ENCODE peak calls at places on chromosome 21, in ten cellular contexts. U, G, N, X, Q, R, Y, O, M and K are unnamed samples.

GRCh38 chr21:39700318-39700717 is 44.7 kb upstream of the IGSF5 start:
- DNase-seq in U (no peak), G (no peak), N (no peak), X (no peak), Q (no peak), R (no peak), Y (no peak), O (no peak), M (no peak), K (no peak)

GRCh38 chr21:42220138-42220701 is 1.3 kb downstream of the ABCG1 start:
- DNase-seq in U (no peak), G (peak), N (peak), X (peak), Q (peak), R (no peak), Y (no peak), O (no peak), M (no peak), K (peak)

GRCh38 chr21:41481191-41481590 is 26.8 kb downstream of the TMPRSS2 start:
- DNase-seq in U (no peak), G (no peak), N (no peak), X (peak), Q (peak), R (no peak), Y (no peak), O (no peak), M (no peak), K (peak)

GRCh38 chr21:41411449-41412089 is 14.5 kb upstream of the MX1 start:
- DNase-seq in U (no peak), G (no peak), N (peak), X (no peak), Q (no peak), R (peak), Y (peak), O (peak), M (peak), K (peak)

GRCh38 chr21:39051561-39051949 is 131.7 kb downstream of the PSMG1 start:
- DNase-seq in U (peak), G (no peak), N (no peak), X (peak), Q (no peak), R (no peak), Y (no peak), O (no peak), M (no peak), K (peak)

GRCh38 chr21:43287111-43287973 is 118.5 kb downstream of the CRYAA start:
- DNase-seq in U (no peak), G (peak), N (peak), X (no peak), Q (no peak), R (no peak), Y (peak), O (no peak), M (peak), K (no peak)

GRCh38 chr21:18411565-18411964 is 8.0 kb upstream of the TMPRSS15 start:
- DNase-seq in U (no peak), G (no peak), N (no peak), X (no peak), Q (no peak), R (no peak), Y (no peak), O (no peak), M (no peak), K (no peak)

GRCh38 chr21:27329255-27329851 is 362.5 kb upstream of the ADAMTS5 start:
- DNase-seq in U (no peak), G (no peak), N (no peak), X (peak), Q (peak), R (no peak), Y (no peak), O (no peak), M (no peak), K (no peak)

GRCh38 chr21:36134820-36135390 is at the start of gene CBR3:
- DNase-seq in U (no peak), G (peak), N (peak), X (peak), Q (no peak), R (peak), Y (peak), O (peak), M (no peak), K (peak)

GRCh38 chr21:23016617-23017016 is 2018.4 kb downstream of the NCAM2 start:
- DNase-seq in U (no peak), G (no peak), N (no peak), X (no peak), Q (no peak), R (no peak), Y (peak), O (no peak), M (no peak), K (no peak)

GRCh38 chr21:27424601-27425000 is 457.7 kb upstream of the ADAMTS5 start:
- DNase-seq in U (no peak), G (no peak), N (no peak), X (peak), Q (no peak), R (no peak), Y (no peak), O (no peak), M (no peak), K (peak)

GRCh38 chr21:43994646-43995045 is 17.5 kb upstream of the TRAPPC10 start:
- DNase-seq in U (no peak), G (no peak), N (no peak), X (no peak), Q (no peak), R (no peak), Y (no peak), O (no peak), M (no peak), K (no peak)

GRCh38 chr21:42058631-42059111 is 12.4 kb upstream of the UMODL1 start:
- DNase-seq in U (no peak), G (no peak), N (no peak), X (no peak), Q (no peak), R (peak), Y (no peak), O (no peak), M (no peak), K (no peak)

GRCh38 chr21:40886006-40886405 is 39.0 kb upstream of the DSCAM start:
- DNase-seq in U (no peak), G (no peak), N (no peak), X (no peak), Q (no peak), R (no peak), Y (no peak), O (no peak), M (no peak), K (no peak)

GRCh38 chr21:44199448-44199847 is 41.3 kb downstream of the ICOSLG start:
- DNase-seq in U (no peak), G (no peak), N (peak), X (no peak), Q (no peak), R (no peak), Y (no peak), O (peak), M (no peak), K (peak)

GRCh38 chr21:35995522-35996088 is 64.7 kb downstream of the SETD4 start:
- DNase-seq in U (no peak), G (no peak), N (no peak), X (no peak), Q (no peak), R (no peak), Y (no peak), O (no peak), M (no peak), K (no peak)

GRCh38 chr21:43925096-43925481 is 60.1 kb downstream of the AGPAT3 start:
- DNase-seq in U (no peak), G (peak), N (peak), X (no peak), Q (no peak), R (no peak), Y (no peak), O (no peak), M (no peak), K (no peak)

GRCh38 chr21:42376338-42376982 is 10.1 kb upstream of the TFF1 start:
- DNase-seq in U (no peak), G (no peak), N (peak), X (no peak), Q (no peak), R (no peak), Y (peak), O (no peak), M (no peak), K (no peak)

GRCh38 chr21:42545317-42545716 is 31.7 kb downstream of the SLC37A1 start:
- DNase-seq in U (no peak), G (no peak), N (no peak), X (no peak), Q (no peak), R (no peak), Y (no peak), O (no peak), M (no peak), K (no peak)

GRCh38 chr21:43957629-43958362 is 54.3 kb upstream of the TRAPPC10 start:
- DNase-seq in U (no peak), G (no peak), N (no peak), X (no peak), Q (no peak), R (no peak), Y (no peak), O (no peak), M (peak), K (no peak)

GRCh38 chr21:35521293-35521692 is 472.2 kb upstream of the RUNX1 start:
- DNase-seq in U (no peak), G (no peak), N (no peak), X (no peak), Q (no peak), R (no peak), Y (no peak), O (no peak), M (no peak), K (no peak)

DNA sequence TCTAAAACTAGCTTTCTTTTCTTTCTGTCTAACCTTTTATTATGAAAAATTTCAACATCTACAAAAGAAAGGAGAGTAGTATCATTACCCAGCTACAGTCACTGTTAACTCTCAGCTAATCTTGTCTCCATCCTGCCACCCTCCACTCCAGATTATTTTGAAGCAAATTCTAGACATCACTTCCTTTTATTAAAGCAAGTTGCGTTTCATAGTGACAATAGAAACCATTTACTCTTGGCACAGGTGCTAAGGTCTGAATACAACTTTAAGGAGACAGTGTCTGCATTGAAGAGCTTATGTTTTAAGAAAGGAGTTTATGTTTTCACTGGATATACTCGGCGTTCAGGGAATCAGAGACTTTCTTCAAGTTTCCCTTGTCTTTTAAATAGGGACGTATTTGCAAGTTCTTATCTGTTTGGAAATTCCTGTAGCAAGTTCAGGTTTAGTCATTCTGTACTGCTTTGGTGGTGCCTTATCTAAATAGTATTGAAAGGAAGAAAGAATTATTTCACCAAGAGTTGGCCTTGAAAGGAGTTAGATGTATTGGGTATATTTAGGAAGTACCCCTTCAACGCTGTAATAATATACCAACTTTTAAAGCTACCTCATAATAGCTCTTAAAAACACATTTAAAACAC is 42.7 kb downstream of the ITSN1 start:
- DNase-seq in U (no peak), G (no peak), N (no peak), X (peak), Q (no peak), R (no peak), Y (no peak), O (no peak), M (no peak), K (peak)
- H3K4me3 ChIP-seq in U (no peak), G (no peak), N (no peak), X (no peak), Q (no peak), R (no peak), Y (no peak), O (no peak), M (no peak), K (no peak)

DNA sequence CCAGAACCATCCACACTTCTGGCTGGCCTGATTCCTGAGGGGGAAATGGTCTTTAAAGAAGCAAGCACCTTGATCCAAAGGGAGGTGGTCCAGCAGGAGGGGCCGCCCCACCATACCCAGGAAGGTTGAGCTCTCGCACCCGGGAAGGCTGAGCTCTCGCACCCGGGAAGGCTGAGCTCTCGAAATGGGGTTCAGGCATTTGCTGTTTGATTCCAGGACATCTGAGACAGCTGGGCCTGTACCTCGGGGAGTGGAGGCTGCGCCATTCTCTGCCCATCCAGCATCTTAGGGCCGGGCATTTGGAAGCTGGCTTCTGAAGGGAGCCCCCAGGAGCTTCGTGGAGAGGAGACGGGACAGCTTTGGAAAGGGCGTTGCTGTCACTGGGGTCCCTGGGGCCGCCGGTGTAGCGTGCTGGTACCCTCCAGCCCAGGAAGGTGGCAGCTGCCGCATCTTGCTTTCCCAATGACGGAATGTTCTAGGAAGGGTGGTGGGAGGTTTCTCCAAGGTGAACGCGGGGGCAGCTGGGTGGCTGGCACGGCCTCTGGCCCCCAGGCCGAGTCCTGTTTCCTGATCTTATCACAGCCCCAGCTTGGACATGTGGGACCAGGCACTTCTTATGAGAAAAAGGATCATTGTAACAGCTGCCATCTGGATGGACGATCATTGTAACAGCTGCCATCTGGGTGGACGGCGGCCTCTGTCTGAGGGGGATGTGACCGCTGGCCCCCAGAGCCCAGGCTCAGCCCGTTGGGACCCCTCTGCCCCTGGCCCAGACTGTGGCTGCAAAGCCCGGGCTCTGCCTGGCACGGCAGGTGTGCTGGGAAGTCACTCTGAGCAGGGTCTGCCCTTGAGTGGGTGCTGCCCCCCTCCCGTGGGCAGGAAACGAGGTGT is 61.6 kb downstream of the COL18A1 start:
- DNase-seq in U (no peak), G (peak), N (no peak), X (no peak), Q (no peak), R (no peak), Y (no peak), O (no peak), M (no peak), K (no peak)
- TF ChIP-seq CTCF in U (no peak), G (no peak), N (no peak), X (no peak), Q (no peak), R (no peak), Y (no peak), O (no peak), M (no peak), K (no peak)

DNA sequence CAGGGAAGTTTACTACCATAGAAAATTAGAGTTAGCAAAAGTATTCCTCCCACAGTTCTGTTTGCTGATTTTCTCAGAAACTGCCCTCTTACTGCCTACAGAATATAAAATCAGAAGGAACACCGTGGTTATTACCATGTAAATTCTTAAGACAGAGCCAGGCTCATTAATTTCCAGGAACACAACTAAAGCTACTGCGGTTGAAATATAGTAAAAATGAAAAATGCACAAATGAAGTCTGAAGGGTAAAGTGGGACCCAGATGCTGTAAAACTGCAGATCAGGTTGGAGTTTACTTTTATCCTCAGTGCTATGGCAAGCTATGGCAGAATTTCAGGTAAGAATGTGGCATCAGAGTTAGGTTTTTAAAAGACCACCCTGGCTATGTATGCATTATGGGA is 56.5 kb downstream of the MRPL39 start:
- DNase-seq in U (no peak), G (no peak), N (no peak), X (no peak), Q (no peak), R (no peak), Y (no peak), O (no peak), M (no peak), K (no peak)
- H3K4me3 ChIP-seq in U (no peak), G (no peak), N (no peak), X (no peak), Q (no peak), R (no peak), Y (no peak), O (no peak), M (no peak), K (no peak)

GRCh38 chr21:31873696-31874599 is 1.1 kb downstream of the HUNK start:
- DNase-seq in U (no peak), G (peak), N (peak), X (peak), Q (no peak), R (peak), Y (peak), O (peak), M (no peak), K (no peak)
- TF ChIP-seq CTCF in U (peak), G (peak), N (peak), X (peak), Q (peak), R (no peak), Y (peak), O (no peak), M (peak), K (peak)